ENCODE peak calls at places on chromosomes 12 and 14, in nine cellular contexts. A is ACHN; C is central memory CD4-positive, alpha-beta T cell; I is esophagus squamous epithelium; B is tibial artery; E is T-helper 2 cell; G is DMS153; Z is D341Med; F is AML-193. U is an unnamed sample.

GRCh38 chr14:68133856-68134255 is 314.3 kb downstream of the RAD51B start:
- DNase-seq in G (no peak), Z (no peak), B (no peak), C (no peak), I (no peak), E (no peak), A (no peak), F (no peak), U (no peak)

GRCh38 chr12:96034631-96035282 is 630 bp downstream of the LTA4H start:
- DNase-seq in B (peak), A (peak), G (no peak), C (no peak), I (no peak), F (no peak), Z (peak), E (no peak), U (no peak)

GRCh38 chr14:76784881-76785280 is 23.6 kb downstream of the VASH1 start:
- DNase-seq in G (peak), F (peak), I (no peak), C (peak), A (peak), B (peak), Z (peak), E (peak), U (no peak)

GRCh38 chr12:12791756-12792346 is 6.4 kb downstream of the APOLD1 start:
- DNase-seq in C (no peak), E (no peak), Z (no peak), F (no peak), G (peak), A (no peak), B (no peak), I (no peak), U (no peak)

GRCh38 chr12:120640840-120641833 is 711 bp downstream of the CABP1 start:
- DNase-seq in B (no peak), I (no peak), Z (peak), E (peak), G (no peak), F (no peak), A (peak), C (peak), U (no peak)

GRCh38 chr12:112855375-112855774 is 51.4 kb upstream of the OAS1 start:
- DNase-seq in F (peak), B (no peak), Z (peak), E (no peak), G (no peak), I (no peak), C (no peak), A (peak), U (no peak)

GRCh38 chr12:3262466-3262865 is 185.3 kb downstream of the TSPAN9 start:
- DNase-seq in G (no peak), B (no peak), I (no peak), E (no peak), Z (no peak), F (no peak), C (no peak), A (no peak), U (no peak)

GRCh38 chr12:114500775-114501473 is 95.0 kb upstream of the TBX5 start:
- DNase-seq in C (no peak), Z (no peak), F (no peak), B (no peak), G (no peak), I (no peak), A (no peak), E (no peak), U (no peak)

GRCh38 chr12:67873355-67873754 is 115.9 kb upstream of the IFNG-AS1 start:
- DNase-seq in F (no peak), E (no peak), I (no peak), G (no peak), C (no peak), A (no peak), B (no peak), Z (no peak), U (no peak)

GRCh38 chr14:100328495-100329163 is 5.5 kb downstream of the SLC25A47 start:
- DNase-seq in G (no peak), E (no peak), A (no peak), I (no peak), Z (no peak), F (no peak), C (no peak), B (no peak), U (no peak)

GRCh38 chr14:23168246-23168645 is 15.2 kb downstream of the SLC7A8 start:
- DNase-seq in G (no peak), F (no peak), E (no peak), I (no peak), A (no peak), C (no peak), B (no peak), Z (no peak), U (no peak)

GRCh38 chr12:92553389-92553788 is 149.4 kb upstream of the PLEKHG7 start:
- DNase-seq in C (no peak), B (peak), G (peak), I (no peak), E (no peak), F (no peak), Z (no peak), A (no peak), U (no peak)

GRCh38 chr12:54352022-54352531 is 12.2 kb downstream of the GPR84 start:
- DNase-seq in G (peak), F (no peak), B (no peak), E (no peak), I (no peak), Z (peak), A (no peak), C (no peak), U (peak)

GRCh38 chr12:78359530-78359929 is 505.0 kb upstream of the SYT1 start:
- DNase-seq in A (no peak), I (no peak), Z (no peak), G (no peak), E (no peak), F (no peak), B (no peak), C (no peak), U (no peak)

GRCh38 chr12:130366159-130366558 is 28.5 kb downstream of the PIWIL1 start:
- DNase-seq in C (no peak), B (no peak), I (no peak), Z (no peak), A (no peak), G (no peak), E (no peak), F (no peak), U (no peak)

GRCh38 chr14:70008457-70008856 is 129.2 kb downstream of the SMOC1 start:
- DNase-seq in I (no peak), A (no peak), F (no peak), C (no peak), G (no peak), B (no peak), E (no peak), Z (no peak), U (no peak)

GRCh38 chr12:6047249-6048227 is 76.9 kb downstream of the VWF start:
- DNase-seq in I (no peak), G (no peak), B (no peak), C (no peak), Z (no peak), A (no peak), F (no peak), E (no peak), U (no peak)

GRCh38 chr14:53295372-53295771 is 142.2 kb upstream of the DDHD1 start:
- DNase-seq in C (no peak), F (no peak), I (no peak), G (no peak), E (no peak), A (no peak), B (no peak), Z (no peak), U (no peak)

GRCh38 chr12:109926488-109927210 is 26.6 kb downstream of the TCHP start:
- DNase-seq in C (no peak), F (no peak), G (no peak), Z (no peak), E (no peak), B (no peak), A (no peak), I (no peak), U (no peak)

GRCh38 chr14:35406811-35407630 is 2.5 kb upstream of the NFKBIA start:
- DNase-seq in C (peak), E (peak), A (peak), F (peak), B (no peak), G (peak), Z (peak), I (no peak), U (peak)